ENCODE peak calls at places on chromosomes 4 and X, in four cellular contexts. U is KBM-7; F is stimulated activated CD4-positive, alpha-beta T cell treated with anti-CD3 and anti-CD28 coated beads, Interleukin-1b, Interleukin-23, amount 100 ng/mL, for 24 hours; G is H54. K is an unnamed sample.
A peak's percentile ranks its signal among the peaks of the same experiment; 100 is the strongest.

GRCh38 chr4:61934201-61934600 is 734.1 kb downstream of the ADGRL3 start:
- DNase-seq in U (no peak), F (no peak), G (no peak), K (no peak)

GRCh38 chr4:36348403-36348938 is 67.1 kb downstream of the DTHD1 start:
- DNase-seq in U (peak; percentile 24), F (no peak), G (no peak), K (no peak)

GRCh38 chr4:171774642-171775041 is 38.6 kb upstream of the GALNTL6 start:
- DNase-seq in U (no peak), F (no peak), G (no peak), K (no peak)

GRCh38 chr4:88021824-88022223 is 14.4 kb downstream of the PKD2 start:
- DNase-seq in U (no peak), F (no peak), G (no peak), K (no peak)

GRCh38 chrX:10482708-10483107 is 137.7 kb downstream of the MID1 start:
- DNase-seq in U (no peak), F (no peak), G (no peak), K (no peak)

GRCh38 chr4:141329174-141329569 is 108.5 kb downstream of the ZNF330 start:
- DNase-seq in U (no peak), F (no peak), G (no peak), K (no peak)

GRCh38 chrX:133638285-133638684 is 223.0 kb upstream of the GPC4 start:
- DNase-seq in U (no peak), F (no peak), G (no peak), K (no peak)

GRCh38 chr4:96166806-96167205 is 326.9 kb downstream of the PDHA2 start:
- DNase-seq in U (no peak), F (no peak), G (no peak), K (no peak)

GRCh38 chr4:55736605-55737183 is 82.9 kb upstream of the EXOC1L start:
- DNase-seq in U (peak; percentile 30), F (no peak), G (no peak), K (peak; percentile 27)

K was measured in RKO.